ENCODE peak calls at places on chromosome X, in seven cellular contexts. H, O, D, X, N, I and E are unnamed samples.

GRCh38 chrX:23787745-23788118 is 4.8 kb downstream of the SAT1 start:
- DNase-seq in H (no peak), O (no peak), D (peak), X (no peak), N (no peak), I (no peak), E (no peak)

GRCh38 chrX:9847071-9847470 is 60.8 kb downstream of the SHROOM2 start:
- DNase-seq in H (no peak), O (no peak), D (no peak), X (no peak), N (no peak), I (no peak), E (no peak)

GRCh38 chrX:117543885-117544284 is 572.7 kb downstream of the KLHL13 start:
- DNase-seq in H (no peak), O (no peak), D (no peak), X (no peak), N (no peak), I (no peak), E (no peak)

GRCh38 chrX:22148565-22148964 is 116.4 kb downstream of the PHEX start:
- DNase-seq in H (no peak), O (no peak), D (no peak), X (no peak), N (no peak), I (no peak), E (no peak)

GRCh38 chrX:101619336-101619735 is 1.5 kb upstream of the ARMCX6 start:
- DNase-seq in H (peak), O (no peak), D (no peak), X (no peak), N (peak), I (peak), E (peak)

GRCh38 chrX:30653415-30654131 is at the start of gene GK:
- DNase-seq in H (no peak), O (no peak), D (no peak), X (no peak), N (peak), I (no peak), E (no peak)

GRCh38 chrX:56762707-56763555 is 33.9 kb downstream of the NBDY start:
- DNase-seq in H (no peak), O (no peak), D (no peak), X (no peak), N (no peak), I (no peak), E (no peak)

GRCh38 chrX:97230948-97231347 is 347.2 kb downstream of the RPA4 start:
- DNase-seq in H (no peak), O (no peak), D (no peak), X (no peak), N (no peak), I (no peak), E (no peak)

GRCh38 chrX:153582896-153583295 is 16.0 kb downstream of the CCNQ start:
- DNase-seq in H (no peak), O (no peak), D (no peak), X (peak), N (no peak), I (peak), E (no peak)

GRCh38 chrX:22136711-22137110 is 104.6 kb downstream of the PHEX start:
- DNase-seq in H (peak), O (no peak), D (no peak), X (no peak), N (no peak), I (no peak), E (no peak)

GRCh38 chrX:118216086-118216485 is 99.5 kb upstream of the KLHL13 start:
- DNase-seq in H (no peak), O (no peak), D (no peak), X (no peak), N (no peak), I (no peak), E (no peak)

GRCh38 chrX:49191033-49191871 is 5.1 kb upstream of the PRICKLE3 start:
- DNase-seq in H (peak), O (peak), D (no peak), X (peak), N (peak), I (no peak), E (peak)

GRCh38 chrX:68685722-68686683 is 38.5 kb downstream of the STARD8 start:
- DNase-seq in H (no peak), O (no peak), D (no peak), X (no peak), N (no peak), I (no peak), E (no peak)

GRCh38 chrX:140765043-140765784 is 55.7 kb downstream of the LINC00632 start:
- DNase-seq in H (peak), O (no peak), D (no peak), X (no peak), N (peak), I (no peak), E (no peak)

GRCh38 chrX:153477901-153478300 is 7.5 kb upstream of the HAUS7 start:
- DNase-seq in H (no peak), O (no peak), D (no peak), X (no peak), N (no peak), I (no peak), E (no peak)

GRCh38 chrX:48942895-48943294 is 14.5 kb downstream of the OTUD5 start:
- DNase-seq in H (no peak), O (no peak), D (no peak), X (no peak), N (no peak), I (no peak), E (no peak)

GRCh38 chrX:120774611-120775010 is 101.1 kb downstream of the CT47B1 start:
- DNase-seq in H (no peak), O (no peak), D (no peak), X (no peak), N (no peak), I (no peak), E (no peak)

GRCh38 chrX:153966841-153967535 is 4.6 kb downstream of the HCFC1 start:
- DNase-seq in H (no peak), O (no peak), D (no peak), X (no peak), N (no peak), I (no peak), E (no peak)

GRCh38 chrX:113457719-113458118 is 617.1 kb upstream of the AMOT start:
- DNase-seq in H (no peak), O (no peak), D (no peak), X (no peak), N (no peak), I (no peak), E (no peak)

GRCh38 chrX:1164322-1165288 is 47.8 kb downstream of the CRLF2 start:
- DNase-seq in H (no peak), O (no peak), D (no peak), X (no peak), N (peak), I (no peak), E (no peak)

GRCh38 chrX:107684956-107685385 is 56.7 kb downstream of the PRPS1 start:
- DNase-seq in H (no peak), O (peak), D (no peak), X (no peak), N (no peak), I (no peak), E (no peak)

GRCh38 chrX:15804563-15804962 is 14.3 kb downstream of the ZRSR2 start:
- DNase-seq in H (no peak), O (no peak), D (no peak), X (no peak), N (no peak), I (no peak), E (no peak)

GRCh38 chrX:14073561-14073960 is 43.9 kb upstream of the GEMIN8 start:
- DNase-seq in H (no peak), O (no peak), D (no peak), X (no peak), N (peak), I (no peak), E (no peak)